ENCODE peak calls at places on chromosomes 7 and 10, in five cellular contexts. L, A, O, D and Q are unnamed samples. For H3K27me3, the result is how much of the 10 kb centered on the place peaks cover.

GRCh38 chr10:116041948-116042347 is 231.1 kb downstream of the GFRA1 start:
- DNase-seq in D (no peak), O (no peak), A (no peak), L (no peak), Q (no peak)

GRCh38 chr7:57403601-57404342 is 46.2 kb upstream of the ZNF716 start:
- DNase-seq in O (no peak), A (peak), D (no peak), L (no peak), Q (no peak)

GRCh38 chr7:1513657-1514095 is 9.5 kb upstream of the INTS1 start:
- DNase-seq in A (peak), D (no peak), O (peak), L (no peak), Q (no peak)

GRCh38 chr7:155484483-155485399 is 26.8 kb downstream of the EN2 start:
- DNase-seq in O (no peak), A (no peak), L (no peak), D (no peak), Q (no peak)

GRCh38 chr7:121395494-121395960 is 581 bp downstream of the FAM3C start:
- DNase-seq in D (peak), L (no peak), A (peak), O (no peak), Q (peak)

GRCh38 chr7:44259547-44260457 is 59.0 kb downstream of the YKT6 start:
- DNase-seq in A (peak), L (no peak), D (no peak), O (peak), Q (peak)

GRCh38 chr7:137025469-137026175 is 157.2 kb downstream of the CHRM2 start:
- DNase-seq in O (no peak), D (no peak), L (no peak), A (no peak), Q (no peak)

GRCh38 chr7:66352071-66352470 is 146.9 kb downstream of the TPST1 start:
- DNase-seq in L (no peak), A (no peak), O (no peak), D (no peak), Q (no peak)

GRCh38 chr7:1785839-1786238 is 115.8 kb downstream of the ELFN1 start:
- DNase-seq in D (no peak), L (no peak), A (no peak), O (no peak), Q (no peak)

GRCh38 chr7:129210989-129211312 is 13.9 kb upstream of the AHCYL2 start:
- DNase-seq in L (no peak), A (no peak), O (no peak), D (no peak), Q (no peak)

GRCh38 chr10:112507988-112508387 is 61.0 kb downstream of the VTI1A start:
- DNase-seq in O (no peak), A (no peak), D (no peak), L (no peak), Q (no peak)

GRCh38 chr10:3969876-3970666 is 185.1 kb upstream of the KLF6 start:
- DNase-seq in D (no peak), A (no peak), L (no peak), O (no peak), Q (no peak)

GRCh38 chr7:116672596-116673503 is 854 bp downstream of the MET start:
- DNase-seq in A (peak), O (no peak), L (no peak), D (no peak), Q (no peak)

GRCh38 chr10:132136689-132137088 is 50.1 kb upstream of the DPYSL4 start:
- DNase-seq in L (no peak), O (peak), D (no peak), A (no peak), Q (no peak)

GRCh38 chr10:49512121-49512809 is 26.7 kb downstream of the ERCC6 start:
- DNase-seq in L (no peak), A (no peak), D (peak), O (no peak), Q (no peak)

GRCh38 chr7:155497149-155497901 is 39.4 kb downstream of the EN2 start:
- DNase-seq in O (no peak), A (no peak), L (no peak), D (no peak), Q (no peak)

GRCh38 chr10:16816830-16817124 is 447 bp downstream of the RSU1 start:
- DNase-seq in L (no peak), A (peak), O (peak), D (no peak), Q (no peak)

GRCh38 chr7:149198161-149198816 is 2.9 kb downstream of the ZNF282 start:
- DNase-seq in L (no peak), D (no peak), O (no peak), A (no peak), Q (no peak)

GRCh38 chr7:108499575-108499974 is 26.4 kb downstream of the PNPLA8 start:
- DNase-seq in L (no peak), A (no peak), O (no peak), D (no peak), Q (no peak)

GRCh38 chr7:47322731-47323130 is 259.2 kb downstream of the TNS3 start:
- DNase-seq in L (no peak), D (no peak), O (no peak), A (no peak), Q (no peak)

GRCh38 chr7:16838386-16838785 is 33.6 kb upstream of the AGR2 start:
- DNase-seq in A (no peak), O (no peak), L (no peak), D (no peak), Q (no peak)

GRCh38 chr10:133199992-133200611 is 29.9 kb upstream of the UTF1 start:
- DNase-seq in A (no peak), L (no peak), D (no peak), O (no peak), Q (no peak)

GRCh38 chr7:100942038-100942774 is 7.1 kb upstream of the MUC3A start:
- DNase-seq in L (no peak), O (no peak), D (no peak), A (no peak), Q (no peak)

GRCh38 chr7:136709876-136710275 is 158.6 kb upstream of the CHRM2 start:
- DNase-seq in L (no peak), D (no peak), A (no peak), O (no peak), Q (no peak)

GRCh38 chr7:149196705-149197171 is 1.4 kb downstream of the ZNF282 start:
- DNase-seq in O (no peak), L (no peak), A (no peak), D (no peak), Q (no peak)

GRCh38 chr10:32373031-32373430 is 26.1 kb upstream of the EPC1 start:
- DNase-seq in O (no peak), L (no peak), A (no peak), D (no peak), Q (no peak)

GRCh38 chr10:32376027-32376426 is 29.1 kb upstream of the EPC1 start:
- DNase-seq in O (no peak), A (no peak), D (no peak), L (no peak), Q (no peak)

GRCh38 chr10:32376780-32377179 is 29.8 kb upstream of the EPC1 start:
- DNase-seq in D (no peak), O (no peak), L (no peak), A (no peak), Q (no peak)

GRCh38 chr10:32373496-32373895 is 26.5 kb upstream of the EPC1 start:
- DNase-seq in D (no peak), L (no peak), O (no peak), A (no peak), Q (no peak)

DNA sequence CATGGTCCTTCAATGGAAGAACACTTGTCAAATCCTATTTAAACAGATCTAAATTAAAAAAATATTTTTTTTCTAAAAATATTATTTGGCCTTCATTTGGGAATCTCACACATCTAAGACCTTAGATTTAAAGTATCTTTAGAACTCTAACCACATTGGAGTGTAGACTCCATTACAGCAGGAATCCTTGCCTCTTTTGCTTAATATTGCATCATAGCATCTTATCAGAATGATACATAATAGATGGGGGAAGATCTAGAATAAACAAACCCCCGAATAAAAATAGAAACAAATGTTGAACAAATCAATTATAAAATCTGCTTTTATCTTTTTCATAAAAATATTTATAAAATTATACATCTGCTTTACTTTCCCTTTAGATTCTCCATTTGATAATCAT is 27.6 kb upstream of the EPC1 start:
- DNase-seq in A (no peak), D (no peak), O (no peak), L (no peak), Q (no peak)
- H3K27ac ChIP-seq in A (no peak), D (no peak), O (no peak), L (no peak), Q (peak)

DNA sequence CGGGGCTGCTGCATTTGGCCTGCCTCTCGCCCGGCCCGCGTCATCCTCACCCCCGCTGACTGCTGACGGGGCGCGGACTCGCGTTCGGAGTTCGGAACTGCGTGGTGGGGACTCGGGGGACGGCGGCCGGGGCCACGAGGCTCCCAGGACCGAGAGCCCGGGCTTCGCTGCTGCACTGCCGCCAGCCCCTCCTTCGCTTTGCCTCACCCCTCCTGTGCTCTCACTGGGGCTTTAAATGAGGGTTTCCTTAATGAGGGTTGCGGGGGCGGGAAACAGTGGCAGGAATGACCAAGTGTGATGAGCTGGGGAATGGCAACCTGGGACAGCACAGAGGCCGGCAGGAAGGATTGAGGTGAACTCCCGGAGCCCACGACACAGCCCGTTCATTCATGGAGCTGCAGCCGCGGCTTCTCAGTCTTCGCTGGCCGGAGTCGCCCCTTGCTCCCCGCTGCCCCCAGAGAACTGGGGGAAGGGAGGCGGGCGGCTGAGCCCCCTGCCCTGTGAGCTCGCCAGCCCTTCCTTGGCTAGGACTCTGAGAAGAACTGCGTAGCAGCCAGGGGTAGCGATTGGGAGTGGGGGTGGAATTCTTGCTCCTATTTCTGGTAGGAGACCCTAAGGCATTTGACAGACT is 1.5 kb upstream of the LRRC4 start:
- DNase-seq in A (no peak), O (no peak), L (peak), D (no peak), Q (no peak)
- H3K4me3 ChIP-seq in A (peak), O (peak), L (peak), D (no peak), Q (no peak)

GRCh38 chr7:65342723-65343629 is 30.7 kb upstream of the ZNF92 start:
- DNase-seq in D (no peak), A (no peak), L (no peak), O (no peak), Q (no peak)
- H3K27me3 ChIP-seq in D (under half), A (under half), L (under half), O (under half), Q (under half)

DNA sequence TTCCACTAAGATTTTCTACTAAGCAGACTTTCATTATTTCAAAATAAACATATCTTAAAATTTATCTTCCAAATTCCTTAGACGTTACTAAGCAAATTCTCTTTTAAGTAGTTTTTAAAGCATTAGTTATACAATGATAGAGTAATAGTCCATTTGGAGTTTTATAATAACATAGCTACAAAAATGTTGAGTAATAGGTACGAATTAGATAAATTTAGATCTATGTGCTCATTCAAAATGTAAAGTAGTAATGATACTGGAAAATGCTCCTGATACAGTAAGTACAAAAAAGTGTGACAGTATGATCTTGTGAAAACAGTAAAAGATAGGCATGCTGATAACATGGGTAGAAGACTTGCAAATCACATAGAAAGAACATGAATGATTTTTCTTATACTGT is 4.5 kb downstream of the DMTF1 start:
- DNase-seq in O (no peak), D (no peak), L (no peak), A (no peak), Q (no peak)
- H3K27ac ChIP-seq in O (no peak), D (no peak), L (no peak), A (no peak), Q (no peak)

DNA sequence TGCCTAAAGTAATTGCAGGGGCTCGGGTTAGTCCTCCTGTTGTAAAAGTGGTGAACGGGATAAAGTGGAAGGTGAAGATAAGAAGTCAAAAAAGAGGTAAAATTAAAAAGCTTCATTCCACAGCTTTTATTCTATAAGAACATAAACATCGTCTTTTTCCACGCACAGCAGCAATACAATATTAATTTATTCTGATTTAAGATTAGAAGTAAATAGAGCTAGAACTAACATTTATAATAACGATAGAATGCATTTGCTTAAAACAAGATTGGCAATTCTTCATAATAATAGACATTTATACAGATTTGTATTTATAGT is 3.7 kb downstream of the HOXA10 start:
- DNase-seq in L (no peak), A (no peak), O (no peak), D (no peak), Q (no peak)
- H3K4me3 ChIP-seq in L (no peak), A (peak), O (no peak), D (no peak), Q (no peak)

GRCh38 chr7:24756989-24757798 is at the start of gene GSDME:
- DNase-seq in A (no peak), O (peak), L (peak), D (peak), Q (no peak)
- H3K27me3 ChIP-seq in A (under half), O (under half), L (under half), D (under half), Q (under half)

GRCh38 chr10:88042162-88043100 is 179.0 kb downstream of the PTEN start:
- DNase-seq in O (no peak), A (peak), D (peak), L (no peak), Q (no peak)
- H3K27ac ChIP-seq in O (no peak), A (peak), D (peak), L (no peak), Q (no peak)